ENCODE peak calls at places on chromosomes 3 and 15, in five cellular contexts. G, B, Z, P and K are unnamed samples.

GRCh38 chr3:52121813-52122212 is 32.4 kb downstream of the POC1A start:
- DNase-seq in G (peak; percentile 47), B (no peak), Z (peak; percentile 27), P (no peak), K (no peak)

GRCh38 chr3:53072653-53073552 is 27.0 kb upstream of the SFMBT1 start:
- DNase-seq in G (peak; percentile 92), B (peak; percentile 93), Z (peak; percentile 89), P (peak; percentile 82), K (peak; percentile 86)

GRCh38 chr3:197882580-197882979 is 67.4 kb upstream of the RPL35A start:
- DNase-seq in G (no peak), B (no peak), Z (no peak), P (no peak), K (no peak)

GRCh38 chr3:137946341-137946973 is 63.5 kb upstream of the CLDN18 start:
- DNase-seq in G (peak; percentile 72), B (peak; percentile 38), Z (peak; percentile 52), P (peak; percentile 24), K (peak; percentile 65)

GRCh38 chr3:169668081-169668956 is 4.8 kb upstream of the MECOM start:
- DNase-seq in G (peak; percentile 68), B (peak; percentile 57), Z (no peak), P (no peak), K (peak; percentile 64)

GRCh38 chr15:95620934-95621579 is 709.4 kb upstream of the NR2F2 start:
- DNase-seq in G (no peak), B (no peak), Z (no peak), P (no peak), K (no peak)

GRCh38 chr3:52432225-52432624 is 12.7 kb downstream of the SEMA3G start:
- DNase-seq in G (no peak), B (no peak), Z (no peak), P (peak; percentile 10), K (no peak)

GRCh38 chr15:41810651-41811431 is 17.1 kb upstream of the JMJD7 start:
- DNase-seq in G (no peak), B (no peak), Z (no peak), P (no peak), K (no peak)

GRCh38 chr3:23183731-23184130 is 19.4 kb upstream of the UBE2E2 start:
- DNase-seq in G (no peak), B (peak; percentile 32), Z (peak; percentile 60), P (no peak), K (peak; percentile 40)

GRCh38 chr15:58203537-58203936 is 65.4 kb downstream of the AQP9 start:
- DNase-seq in G (no peak), B (no peak), Z (peak; percentile 10), P (no peak), K (no peak)

GRCh38 chr15:66673410-66674322 is 28.4 kb upstream of the SMAD6 start:
- DNase-seq in G (peak; percentile 79), B (peak; percentile 88), Z (peak; percentile 56), P (peak; percentile 29), K (peak; percentile 37)

GRCh38 chr3:10289785-10290355 is 2.9 kb downstream of the GHRL start:
- DNase-seq in G (no peak), B (no peak), Z (no peak), P (no peak), K (no peak)

GRCh38 chr3:182183716-182184430 is 472.1 kb downstream of the SOX2 start:
- DNase-seq in G (no peak), B (no peak), Z (no peak), P (no peak), K (no peak)

GRCh38 chr3:94082412-94082937 is 19.6 kb downstream of the NSUN3 start:
- DNase-seq in G (no peak), B (no peak), Z (no peak), P (no peak), K (no peak)

GRCh38 chr3:42961633-42962032 is 17.5 kb upstream of the GASK1A start:
- DNase-seq in G (no peak), B (peak; percentile 26), Z (peak; percentile 69), P (no peak), K (peak; percentile 29)

GRCh38 chr3:77370413-77370812 is 330.5 kb downstream of the ROBO2 start:
- DNase-seq in G (no peak), B (no peak), Z (peak; percentile 10), P (no peak), K (no peak)

GRCh38 chr3:148718982-148719862 is 21.5 kb downstream of the AGTR1 start:
- DNase-seq in G (no peak), B (no peak), Z (no peak), P (no peak), K (no peak)

GRCh38 chr3:158152186-158152585 is 42.3 kb downstream of the RSRC1 start:
- DNase-seq in G (no peak), B (no peak), Z (no peak), P (no peak), K (no peak)

GRCh38 chr3:184629555-184630160 is 68.1 kb downstream of the EPHB3 start:
- DNase-seq in G (no peak), B (no peak), Z (no peak), P (no peak), K (peak; percentile 32)

GRCh38 chr15:68213991-68214837 is 9.1 kb upstream of the CALML4 start:
- DNase-seq in G (peak; percentile 27), B (no peak), Z (no peak), P (peak; percentile 1), K (no peak)

GRCh38 chr3:40337136-40338108 is 27.9 kb downstream of the EIF1B start:
- DNase-seq in G (no peak), B (no peak), Z (no peak), P (no peak), K (no peak)

GRCh38 chr15:38587214-38587613 is 22.6 kb upstream of the RASGRP1 start:
- DNase-seq in G (no peak), B (no peak), Z (no peak), P (no peak), K (no peak)

GRCh38 chr3:81716870-81717509 is 44.5 kb downstream of the GBE1 start:
- DNase-seq in G (no peak), B (no peak), Z (peak; percentile 60), P (peak; percentile 27), K (peak; percentile 46)

GRCh38 chr3:126468028-126468891 is 7.4 kb downstream of the ZXDC start:
- DNase-seq in G (peak; percentile 58), B (no peak), Z (peak; percentile 55), P (no peak), K (no peak)

GRCh38 chr3:55899887-55900286 is 412.8 kb upstream of the WNT5A start:
- DNase-seq in G (no peak), B (no peak), Z (no peak), P (no peak), K (no peak)

GRCh38 chr3:48848816-48849515 is 1.3 kb upstream of the PRKAR2A start:
- DNase-seq in G (peak; percentile 14), B (no peak), Z (no peak), P (no peak), K (no peak)

GRCh38 chr15:74653426-74654082 is 37.9 kb downstream of the CLK3 start:
- DNase-seq in G (no peak), B (no peak), Z (no peak), P (no peak), K (peak; percentile 63)

GRCh38 chr3:122576174-122576940 is 1.1 kb upstream of the PARP15 start:
- DNase-seq in G (no peak), B (no peak), Z (no peak), P (no peak), K (no peak)

GRCh38 chr3:124560406-124561215 is 169.6 kb upstream of the UMPS start:
- DNase-seq in G (no peak), B (no peak), Z (no peak), P (no peak), K (no peak)

GRCh38 chr15:56028430-56028829 is 35.0 kb upstream of the NEDD4 start:
- DNase-seq in G (no peak), B (no peak), Z (no peak), P (no peak), K (no peak)
- H3K4me1 ChIP-seq in G (no peaks in the 10 kb centered on the region), B (no peaks in the 10 kb centered on the region), Z (no peaks in the 10 kb centered on the region), P (no peaks in the 10 kb centered on the region), K (no peaks in the 10 kb centered on the region)

DNA sequence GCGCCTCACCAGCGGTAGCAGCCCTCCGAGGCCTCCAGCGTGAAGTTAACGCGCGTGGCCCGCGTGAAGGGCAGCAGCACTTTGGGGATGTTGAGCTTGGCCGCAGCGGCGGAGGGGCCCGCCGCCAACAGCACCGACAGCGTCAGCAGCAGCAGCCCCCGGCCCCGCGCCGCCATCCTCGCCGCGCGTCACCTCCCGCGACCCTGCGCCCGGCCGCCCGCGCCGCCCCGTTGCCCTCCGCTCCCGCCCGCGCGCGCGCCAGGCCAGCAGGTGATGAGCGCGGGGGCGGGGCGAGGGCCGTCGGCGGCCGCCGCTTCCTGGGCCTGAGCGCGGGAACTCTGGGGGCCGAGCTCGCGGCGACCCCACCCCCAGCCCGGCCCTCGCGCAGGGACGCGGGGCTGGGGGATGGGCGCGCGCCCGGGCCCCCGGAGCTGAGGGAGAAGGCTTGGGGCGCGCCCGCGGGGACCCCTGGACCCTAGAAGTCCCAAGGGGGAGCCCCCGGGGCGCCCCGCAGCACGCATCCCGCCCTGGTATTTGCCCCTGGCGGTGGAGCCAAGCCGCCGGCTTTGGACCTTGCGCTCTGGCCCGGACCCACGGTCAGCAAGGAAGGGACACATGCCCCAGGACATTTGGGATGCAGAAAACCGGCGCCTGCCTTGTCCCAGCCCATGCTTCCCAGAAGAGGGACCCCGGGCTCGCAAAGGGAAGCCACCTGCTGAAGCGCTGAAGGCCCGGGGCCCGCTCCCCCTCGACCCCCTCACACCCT is at the start of gene NUP210:
- DNase-seq in G (peak; percentile 70), B (peak; percentile 63), Z (peak; percentile 35), P (peak; percentile 22), K (peak; percentile 64)
- TF ChIP-seq CTCF in G (no peak), B (no peak), Z (no peak), P (no peak), K (no peak)

GRCh38 chr15:81312790-81313543 is 11.0 kb downstream of the STARD5 start:
- DNase-seq in G (peak; percentile 73), B (peak; percentile 62), Z (peak; percentile 96), P (peak; percentile 67), K (peak; percentile 41)

GRCh38 chr15:81313686-81314085 is 10.3 kb downstream of the STARD5 start:
- DNase-seq in G (no peak), B (no peak), Z (no peak), P (no peak), K (no peak)

GRCh38 chr15:81316267-81316666 is 7.7 kb downstream of the STARD5 start:
- DNase-seq in G (no peak), B (no peak), Z (no peak), P (no peak), K (no peak)

GRCh38 chr15:81315452-81316203 is 8.3 kb downstream of the STARD5 start:
- DNase-seq in G (no peak), B (no peak), Z (no peak), P (no peak), K (no peak)

GRCh38 chr15:81314378-81314777 is 9.6 kb downstream of the STARD5 start:
- DNase-seq in G (no peak), B (no peak), Z (no peak), P (no peak), K (no peak)
- H3K4me1 ChIP-seq in G (peaks cover 21% of the 10 kb centered on the region), B (no peaks in the 10 kb centered on the region), Z (peaks cover 8% of the 10 kb centered on the region), P (peaks cover 30% of the 10 kb centered on the region), K (no peaks in the 10 kb centered on the region)

DNA sequence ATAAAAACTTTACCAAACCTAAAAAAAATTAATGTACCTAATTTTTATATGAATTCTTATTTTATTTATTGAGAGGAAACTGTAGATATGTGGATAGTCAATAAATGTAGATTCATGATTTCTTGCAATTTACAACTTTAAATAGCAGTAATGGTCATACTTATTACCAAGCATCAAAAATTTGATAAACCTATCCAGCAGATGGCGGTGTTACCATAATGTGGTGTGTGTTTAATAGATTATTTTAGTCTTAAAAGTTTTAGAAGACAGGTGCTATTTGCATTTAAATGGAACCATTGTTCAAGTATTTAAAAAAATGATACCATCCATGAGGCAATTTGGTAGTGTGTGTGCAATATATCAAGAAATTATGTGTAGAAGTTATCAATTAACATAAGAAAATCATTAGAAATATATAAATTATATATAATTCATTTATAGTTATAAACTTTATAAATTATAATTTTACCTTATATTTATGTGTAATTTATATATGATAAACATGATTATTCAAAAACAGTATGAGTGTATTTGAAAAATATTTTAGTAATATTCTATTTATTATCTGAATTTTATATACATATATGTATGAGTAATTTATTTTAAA is 176.0 kb upstream of the BCHE start:
- DNase-seq in G (no peak), B (no peak), Z (peak; percentile 13), P (no peak), K (no peak)
- TF ChIP-seq CTCF in G (peak; percentile 36), B (peak; percentile 31), Z (peak; percentile 37), P (peak; percentile 47), K (no peak)